ENCODE peak calls at places on chromosomes 3 and 15, in eight cellular contexts. One of them, this sample, is unnamed.

GRCh38 chr3:158314426-158315357 is 204.8 kb downstream of the RSRC1 start:
- DNase-seq in transverse colon: no peak
- DNase-seq in ovary: no peak
- DNase-seq in stomach: no peak
- DNase-seq in SK-N-SH: no peak
- DNase-seq in suprapubic skin: no peak
- DNase-seq in sigmoid colon: no peak
- DNase-seq in upper lobe of left lung: no peak
- DNase-seq in this sample: no peak

GRCh38 chr3:178067721-178068120 is 468.5 kb upstream of the KCNMB2 start:
- DNase-seq in transverse colon: no peak
- DNase-seq in ovary: no peak
- DNase-seq in stomach: no peak
- DNase-seq in SK-N-SH: no peak
- DNase-seq in suprapubic skin: no peak
- DNase-seq in sigmoid colon: no peak
- DNase-seq in upper lobe of left lung: no peak
- DNase-seq in this sample: no peak

GRCh38 chr3:101011086-101011485 is 17.9 kb upstream of the ABI3BP start:
- DNase-seq in transverse colon: no peak
- DNase-seq in ovary: no peak
- DNase-seq in stomach: no peak
- DNase-seq in SK-N-SH: no peak
- DNase-seq in suprapubic skin: no peak
- DNase-seq in sigmoid colon: no peak
- DNase-seq in upper lobe of left lung: no peak
- DNase-seq in this sample: no peak

GRCh38 chr3:86180696-86181095 is 810.3 kb downstream of the VGLL3 start:
- DNase-seq in transverse colon: no peak
- DNase-seq in ovary: no peak
- DNase-seq in stomach: no peak
- DNase-seq in SK-N-SH: peak; percentile 7
- DNase-seq in suprapubic skin: no peak
- DNase-seq in sigmoid colon: no peak
- DNase-seq in upper lobe of left lung: no peak
- DNase-seq in this sample: peak; percentile 61

GRCh38 chr3:115792206-115792955 is 169.1 kb downstream of the GAP43 start:
- DNase-seq in transverse colon: no peak
- DNase-seq in ovary: no peak
- DNase-seq in stomach: no peak
- DNase-seq in SK-N-SH: no peak
- DNase-seq in suprapubic skin: no peak
- DNase-seq in sigmoid colon: no peak
- DNase-seq in upper lobe of left lung: no peak
- DNase-seq in this sample: peak; percentile 72

GRCh38 chr3:46213201-46213600 is 5.1 kb upstream of the CCR1 start:
- DNase-seq in transverse colon: no peak
- DNase-seq in ovary: no peak
- DNase-seq in stomach: no peak
- DNase-seq in SK-N-SH: no peak
- DNase-seq in suprapubic skin: no peak
- DNase-seq in sigmoid colon: no peak
- DNase-seq in upper lobe of left lung: no peak
- DNase-seq in this sample: no peak

GRCh38 chr3:189941679-189942078 is 179.0 kb downstream of the P3H2 start:
- DNase-seq in transverse colon: no peak
- DNase-seq in ovary: no peak
- DNase-seq in stomach: peak; percentile 37
- DNase-seq in SK-N-SH: no peak
- DNase-seq in suprapubic skin: no peak
- DNase-seq in sigmoid colon: no peak
- DNase-seq in upper lobe of left lung: no peak
- DNase-seq in this sample: peak; percentile 87

GRCh38 chr3:53084310-53085001 is 38.6 kb upstream of the SFMBT1 start:
- DNase-seq in transverse colon: no peak
- DNase-seq in ovary: no peak
- DNase-seq in stomach: no peak
- DNase-seq in SK-N-SH: no peak
- DNase-seq in suprapubic skin: no peak
- DNase-seq in sigmoid colon: no peak
- DNase-seq in upper lobe of left lung: no peak
- DNase-seq in this sample: no peak

GRCh38 chr3:133910422-133910821 is 14.7 kb upstream of the RAB6B start:
- DNase-seq in transverse colon: no peak
- DNase-seq in ovary: no peak
- DNase-seq in stomach: no peak
- DNase-seq in SK-N-SH: no peak
- DNase-seq in suprapubic skin: no peak
- DNase-seq in sigmoid colon: no peak
- DNase-seq in upper lobe of left lung: no peak
- DNase-seq in this sample: no peak
- TF ChIP-seq EP300 in transverse colon: no peak
- TF ChIP-seq EP300 in ovary: no peak
- TF ChIP-seq EP300 in stomach: no peak
- TF ChIP-seq EP300 in SK-N-SH: no peak
- TF ChIP-seq EP300 in suprapubic skin: no peak
- TF ChIP-seq EP300 in sigmoid colon: no peak
- TF ChIP-seq EP300 in upper lobe of left lung: no peak
- TF ChIP-seq EP300 in this sample: no peak

GRCh38 chr3:77191640-77192039 is 151.7 kb downstream of the ROBO2 start:
- DNase-seq in transverse colon: no peak
- DNase-seq in ovary: no peak
- DNase-seq in stomach: no peak
- DNase-seq in SK-N-SH: no peak
- DNase-seq in suprapubic skin: no peak
- DNase-seq in sigmoid colon: no peak
- DNase-seq in upper lobe of left lung: no peak
- DNase-seq in this sample: no peak

GRCh38 chr3:77190281-77190841 is 150.5 kb downstream of the ROBO2 start:
- DNase-seq in transverse colon: no peak
- DNase-seq in ovary: no peak
- DNase-seq in stomach: no peak
- DNase-seq in SK-N-SH: no peak
- DNase-seq in suprapubic skin: no peak
- DNase-seq in sigmoid colon: no peak
- DNase-seq in upper lobe of left lung: no peak
- DNase-seq in this sample: no peak

GRCh38 chr3:77191014-77191413 is 151.1 kb downstream of the ROBO2 start:
- DNase-seq in transverse colon: no peak
- DNase-seq in ovary: no peak
- DNase-seq in stomach: no peak
- DNase-seq in SK-N-SH: no peak
- DNase-seq in suprapubic skin: no peak
- DNase-seq in sigmoid colon: no peak
- DNase-seq in upper lobe of left lung: no peak
- DNase-seq in this sample: no peak

GRCh38 chr3:77197408-77197807 is 157.5 kb downstream of the ROBO2 start:
- DNase-seq in transverse colon: no peak
- DNase-seq in ovary: no peak
- DNase-seq in stomach: no peak
- DNase-seq in SK-N-SH: no peak
- DNase-seq in suprapubic skin: no peak
- DNase-seq in sigmoid colon: no peak
- DNase-seq in upper lobe of left lung: no peak
- DNase-seq in this sample: no peak

DNA sequence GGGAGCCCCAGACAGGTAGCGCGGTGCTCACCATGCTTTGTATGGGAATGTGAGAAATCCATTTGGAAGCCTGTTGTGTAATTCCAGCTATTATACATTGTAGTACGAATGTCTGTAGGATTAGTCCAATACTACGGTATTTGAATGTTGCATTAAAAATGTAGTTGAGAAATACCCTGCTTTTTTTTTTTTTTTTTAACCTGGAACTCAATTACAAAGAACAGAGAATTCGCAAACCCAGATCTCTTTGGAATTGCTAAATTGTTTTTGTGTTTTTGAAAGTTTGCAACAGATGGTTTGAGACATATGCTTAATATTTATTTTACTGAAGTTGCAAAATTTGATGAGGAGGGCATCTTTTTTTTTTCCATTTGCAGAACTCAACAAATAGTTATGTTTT is 156.2 kb downstream of the ROBO2 start:
- DNase-seq in transverse colon: no peak
- DNase-seq in ovary: no peak
- DNase-seq in stomach: no peak
- DNase-seq in SK-N-SH: no peak
- DNase-seq in suprapubic skin: no peak
- DNase-seq in sigmoid colon: no peak
- DNase-seq in upper lobe of left lung: no peak
- DNase-seq in this sample: no peak
- TF ChIP-seq EP300 in transverse colon: no peak
- TF ChIP-seq EP300 in ovary: no peak
- TF ChIP-seq EP300 in stomach: no peak
- TF ChIP-seq EP300 in SK-N-SH: no peak
- TF ChIP-seq EP300 in suprapubic skin: no peak
- TF ChIP-seq EP300 in sigmoid colon: no peak
- TF ChIP-seq EP300 in upper lobe of left lung: no peak
- TF ChIP-seq EP300 in this sample: no peak

GRCh38 chr3:123832712-123833397 is 51.3 kb downstream of the MYLK start:
- DNase-seq in transverse colon: no peak
- DNase-seq in ovary: no peak
- DNase-seq in stomach: no peak
- DNase-seq in SK-N-SH: no peak
- DNase-seq in suprapubic skin: no peak
- DNase-seq in sigmoid colon: no peak
- DNase-seq in upper lobe of left lung: no peak
- DNase-seq in this sample: no peak

GRCh38 chr3:123833398-123833785 is 50.7 kb downstream of the MYLK start:
- DNase-seq in transverse colon: no peak
- DNase-seq in ovary: no peak
- DNase-seq in stomach: no peak
- DNase-seq in SK-N-SH: no peak
- DNase-seq in suprapubic skin: no peak
- DNase-seq in sigmoid colon: no peak
- DNase-seq in upper lobe of left lung: no peak
- DNase-seq in this sample: no peak

GRCh38 chr3:123834631-123835030 is 49.5 kb downstream of the MYLK start:
- DNase-seq in transverse colon: no peak
- DNase-seq in ovary: no peak
- DNase-seq in stomach: no peak
- DNase-seq in SK-N-SH: no peak
- DNase-seq in suprapubic skin: no peak
- DNase-seq in sigmoid colon: no peak
- DNase-seq in upper lobe of left lung: no peak
- DNase-seq in this sample: no peak

GRCh38 chr3:123831420-123831819 is 52.7 kb downstream of the MYLK start:
- DNase-seq in transverse colon: no peak
- DNase-seq in ovary: no peak
- DNase-seq in stomach: no peak
- DNase-seq in SK-N-SH: no peak
- DNase-seq in suprapubic skin: no peak
- DNase-seq in sigmoid colon: no peak
- DNase-seq in upper lobe of left lung: no peak
- DNase-seq in this sample: no peak
- TF ChIP-seq EP300 in transverse colon: no peak
- TF ChIP-seq EP300 in ovary: no peak
- TF ChIP-seq EP300 in stomach: no peak
- TF ChIP-seq EP300 in SK-N-SH: no peak
- TF ChIP-seq EP300 in suprapubic skin: no peak
- TF ChIP-seq EP300 in sigmoid colon: no peak
- TF ChIP-seq EP300 in upper lobe of left lung: no peak
- TF ChIP-seq EP300 in this sample: no peak

GRCh38 chr3:49654955-49655556 is 19.1 kb upstream of the APEH start:
- DNase-seq in transverse colon: peak; percentile 60
- DNase-seq in ovary: no peak
- DNase-seq in stomach: peak; percentile 44
- DNase-seq in SK-N-SH: no peak
- DNase-seq in suprapubic skin: no peak
- DNase-seq in sigmoid colon: no peak
- DNase-seq in upper lobe of left lung: no peak
- DNase-seq in this sample: no peak
- TF ChIP-seq EP300 in transverse colon: no peak
- TF ChIP-seq EP300 in ovary: no peak
- TF ChIP-seq EP300 in stomach: no peak
- TF ChIP-seq EP300 in SK-N-SH: no peak
- TF ChIP-seq EP300 in suprapubic skin: no peak
- TF ChIP-seq EP300 in sigmoid colon: no peak
- TF ChIP-seq EP300 in upper lobe of left lung: no peak
- TF ChIP-seq EP300 in this sample: no peak

GRCh38 chr3:65582012-65582717 is 456.6 kb downstream of the MAGI1 start:
- DNase-seq in transverse colon: no peak
- DNase-seq in ovary: no peak
- DNase-seq in stomach: no peak
- DNase-seq in SK-N-SH: no peak
- DNase-seq in suprapubic skin: no peak
- DNase-seq in sigmoid colon: no peak
- DNase-seq in upper lobe of left lung: no peak
- DNase-seq in this sample: no peak
- TF ChIP-seq EP300 in transverse colon: no peak
- TF ChIP-seq EP300 in ovary: no peak
- TF ChIP-seq EP300 in stomach: no peak
- TF ChIP-seq EP300 in SK-N-SH: no peak
- TF ChIP-seq EP300 in suprapubic skin: no peak
- TF ChIP-seq EP300 in sigmoid colon: no peak
- TF ChIP-seq EP300 in upper lobe of left lung: no peak
- TF ChIP-seq EP300 in this sample: no peak

GRCh38 chr15:67979281-67979680 is 74.8 kb upstream of the PIAS1 start:
- DNase-seq in transverse colon: no peak
- DNase-seq in ovary: no peak
- DNase-seq in stomach: no peak
- DNase-seq in SK-N-SH: no peak
- DNase-seq in suprapubic skin: no peak
- DNase-seq in sigmoid colon: no peak
- DNase-seq in upper lobe of left lung: no peak
- DNase-seq in this sample: no peak
- TF ChIP-seq EP300 in transverse colon: no peak
- TF ChIP-seq EP300 in ovary: no peak
- TF ChIP-seq EP300 in stomach: no peak
- TF ChIP-seq EP300 in SK-N-SH: no peak
- TF ChIP-seq EP300 in suprapubic skin: no peak
- TF ChIP-seq EP300 in sigmoid colon: no peak
- TF ChIP-seq EP300 in upper lobe of left lung: no peak
- TF ChIP-seq EP300 in this sample: no peak

GRCh38 chr15:62066663-62067447 is at the start of gene C2CD4A:
- DNase-seq in transverse colon: peak; percentile 83
- DNase-seq in ovary: peak; percentile 77
- DNase-seq in stomach: peak; percentile 90
- DNase-seq in SK-N-SH: no peak
- DNase-seq in suprapubic skin: peak; percentile 82
- DNase-seq in sigmoid colon: peak; percentile 79
- DNase-seq in upper lobe of left lung: peak; percentile 90
- DNase-seq in this sample: peak; percentile 27
- TF ChIP-seq EP300 in transverse colon: no peak
- TF ChIP-seq EP300 in ovary: no peak
- TF ChIP-seq EP300 in stomach: no peak
- TF ChIP-seq EP300 in SK-N-SH: no peak
- TF ChIP-seq EP300 in suprapubic skin: no peak
- TF ChIP-seq EP300 in sigmoid colon: no peak
- TF ChIP-seq EP300 in upper lobe of left lung: no peak
- TF ChIP-seq EP300 in this sample: no peak

GRCh38 chr3:57555316-57555715 is 758 bp upstream of the PDE12 start:
- DNase-seq in transverse colon: no peak
- DNase-seq in ovary: no peak
- DNase-seq in stomach: no peak
- DNase-seq in SK-N-SH: peak; percentile 45
- DNase-seq in suprapubic skin: no peak
- DNase-seq in sigmoid colon: no peak
- DNase-seq in upper lobe of left lung: no peak
- DNase-seq in this sample: peak; percentile 4
- TF ChIP-seq EP300 in transverse colon: no peak
- TF ChIP-seq EP300 in ovary: no peak
- TF ChIP-seq EP300 in stomach: no peak
- TF ChIP-seq EP300 in SK-N-SH: no peak
- TF ChIP-seq EP300 in suprapubic skin: no peak
- TF ChIP-seq EP300 in sigmoid colon: no peak
- TF ChIP-seq EP300 in upper lobe of left lung: no peak
- TF ChIP-seq EP300 in this sample: no peak